ENCODE peak calls at places on chromosomes 1 and 21, in six cellular contexts. One of them, this sample, is unnamed.

GRCh38 chr1:40421694-40422384 is 28.4 kb upstream of the ZFP69B start:
- DNase-seq in endothelial cell of umbilical vein: no peak
- DNase-seq in WTC11: no peak
- DNase-seq in A549: no peak
- DNase-seq in GM12878: no peak
- DNase-seq in K562: no peak
- DNase-seq in this sample: no peak

GRCh38 chr1:114428083-114428754 is 82.8 kb downstream of the TRIM33 start:
- DNase-seq in endothelial cell of umbilical vein: peak
- DNase-seq in WTC11: no peak
- DNase-seq in A549: peak
- DNase-seq in GM12878: no peak
- DNase-seq in K562: no peak
- DNase-seq in this sample: no peak

GRCh38 chr21:35111531-35111930 is 62.4 kb upstream of the RUNX1 start:
- DNase-seq in endothelial cell of umbilical vein: no peak
- DNase-seq in WTC11: no peak
- DNase-seq in A549: no peak
- DNase-seq in GM12878: no peak
- DNase-seq in K562: no peak
- DNase-seq in this sample: no peak

GRCh38 chr1:22273686-22274681 is 131.1 kb upstream of the WNT4 start:
- DNase-seq in endothelial cell of umbilical vein: peak
- DNase-seq in WTC11: no peak
- DNase-seq in A549: no peak
- DNase-seq in GM12878: no peak
- DNase-seq in K562: no peak
- DNase-seq in this sample: no peak

GRCh38 chr21:28779914-28780313 is 212.8 kb downstream of the LTN1 start:
- DNase-seq in endothelial cell of umbilical vein: no peak
- DNase-seq in WTC11: no peak
- DNase-seq in A549: no peak
- DNase-seq in GM12878: no peak
- DNase-seq in K562: no peak
- DNase-seq in this sample: no peak

GRCh38 chr1:67634396-67634935 is 50.5 kb upstream of the GADD45A start:
- DNase-seq in endothelial cell of umbilical vein: no peak
- DNase-seq in WTC11: no peak
- DNase-seq in A549: no peak
- DNase-seq in GM12878: no peak
- DNase-seq in K562: no peak
- DNase-seq in this sample: no peak

GRCh38 chr1:43879414-43879813 is 54.2 kb upstream of the ARTN start:
- DNase-seq in endothelial cell of umbilical vein: no peak
- DNase-seq in WTC11: no peak
- DNase-seq in A549: no peak
- DNase-seq in GM12878: no peak
- DNase-seq in K562: no peak
- DNase-seq in this sample: no peak

GRCh38 chr1:183288583-183288982 is 102.5 kb downstream of the LAMC2 start:
- DNase-seq in endothelial cell of umbilical vein: no peak
- DNase-seq in WTC11: no peak
- DNase-seq in A549: no peak
- DNase-seq in GM12878: no peak
- DNase-seq in K562: no peak
- DNase-seq in this sample: no peak

GRCh38 chr1:87151500-87152421 is 176.9 kb upstream of the LMO4 start:
- DNase-seq in endothelial cell of umbilical vein: peak
- DNase-seq in WTC11: peak
- DNase-seq in A549: no peak
- DNase-seq in GM12878: peak
- DNase-seq in K562: peak
- DNase-seq in this sample: no peak

GRCh38 chr21:27192286-27192685 is 225.4 kb upstream of the ADAMTS5 start:
- DNase-seq in endothelial cell of umbilical vein: no peak
- DNase-seq in WTC11: no peak
- DNase-seq in A549: no peak
- DNase-seq in GM12878: no peak
- DNase-seq in K562: no peak
- DNase-seq in this sample: no peak

GRCh38 chr1:198162091-198162767 is 5.4 kb downstream of the NEK7 start:
- DNase-seq in endothelial cell of umbilical vein: no peak
- DNase-seq in WTC11: no peak
- DNase-seq in A549: no peak
- DNase-seq in GM12878: no peak
- DNase-seq in K562: no peak
- DNase-seq in this sample: no peak

GRCh38 chr1:58465825-58466617 is 80.5 kb downstream of the OMA1 start:
- DNase-seq in endothelial cell of umbilical vein: no peak
- DNase-seq in WTC11: no peak
- DNase-seq in A549: no peak
- DNase-seq in GM12878: no peak
- DNase-seq in K562: no peak
- DNase-seq in this sample: no peak

GRCh38 chr1:85366391-85366790 is 90.0 kb upstream of the BCL10 start:
- DNase-seq in endothelial cell of umbilical vein: peak
- DNase-seq in WTC11: no peak
- DNase-seq in A549: no peak
- DNase-seq in GM12878: no peak
- DNase-seq in K562: no peak
- DNase-seq in this sample: no peak

GRCh38 chr1:54289061-54289938 is 89.3 kb downstream of the MRPL37 start:
- DNase-seq in endothelial cell of umbilical vein: no peak
- DNase-seq in WTC11: no peak
- DNase-seq in A549: no peak
- DNase-seq in GM12878: no peak
- DNase-seq in K562: no peak
- DNase-seq in this sample: no peak

GRCh38 chr1:21736011-21736410 is 46.9 kb downstream of the USP48 start:
- DNase-seq in endothelial cell of umbilical vein: no peak
- DNase-seq in WTC11: no peak
- DNase-seq in A549: no peak
- DNase-seq in GM12878: no peak
- DNase-seq in K562: no peak
- DNase-seq in this sample: no peak

GRCh38 chr1:173255214-173255813 is 48.2 kb upstream of the TNFSF4 start:
- DNase-seq in endothelial cell of umbilical vein: peak
- DNase-seq in WTC11: peak
- DNase-seq in A549: peak
- DNase-seq in GM12878: peak
- DNase-seq in K562: peak
- DNase-seq in this sample: peak

GRCh38 chr1:228368801-228369607 is 37.6 kb downstream of the TRIM11 start:
- DNase-seq in endothelial cell of umbilical vein: no peak
- DNase-seq in WTC11: peak
- DNase-seq in A549: no peak
- DNase-seq in GM12878: no peak
- DNase-seq in K562: peak
- DNase-seq in this sample: no peak

GRCh38 chr1:20896824-20897223 is 109.7 kb upstream of the HP1BP3 start:
- DNase-seq in endothelial cell of umbilical vein: no peak
- DNase-seq in WTC11: no peak
- DNase-seq in A549: peak
- DNase-seq in GM12878: no peak
- DNase-seq in K562: no peak
- DNase-seq in this sample: no peak

GRCh38 chr1:161816201-161816600 is 50.1 kb downstream of the ATF6 start:
- DNase-seq in endothelial cell of umbilical vein: no peak
- DNase-seq in WTC11: no peak
- DNase-seq in A549: no peak
- DNase-seq in GM12878: no peak
- DNase-seq in K562: no peak
- DNase-seq in this sample: peak

GRCh38 chr1:20440785-20441200 is 45.2 kb downstream of the CAMK2N1 start:
- DNase-seq in endothelial cell of umbilical vein: peak
- DNase-seq in WTC11: peak
- DNase-seq in A549: peak
- DNase-seq in GM12878: no peak
- DNase-seq in K562: peak
- DNase-seq in this sample: peak

GRCh38 chr1:29698033-29698432 is 461.7 kb downstream of the PTPRU start:
- DNase-seq in endothelial cell of umbilical vein: no peak
- DNase-seq in WTC11: peak
- DNase-seq in A549: peak
- DNase-seq in GM12878: no peak
- DNase-seq in K562: peak
- DNase-seq in this sample: peak

DNA sequence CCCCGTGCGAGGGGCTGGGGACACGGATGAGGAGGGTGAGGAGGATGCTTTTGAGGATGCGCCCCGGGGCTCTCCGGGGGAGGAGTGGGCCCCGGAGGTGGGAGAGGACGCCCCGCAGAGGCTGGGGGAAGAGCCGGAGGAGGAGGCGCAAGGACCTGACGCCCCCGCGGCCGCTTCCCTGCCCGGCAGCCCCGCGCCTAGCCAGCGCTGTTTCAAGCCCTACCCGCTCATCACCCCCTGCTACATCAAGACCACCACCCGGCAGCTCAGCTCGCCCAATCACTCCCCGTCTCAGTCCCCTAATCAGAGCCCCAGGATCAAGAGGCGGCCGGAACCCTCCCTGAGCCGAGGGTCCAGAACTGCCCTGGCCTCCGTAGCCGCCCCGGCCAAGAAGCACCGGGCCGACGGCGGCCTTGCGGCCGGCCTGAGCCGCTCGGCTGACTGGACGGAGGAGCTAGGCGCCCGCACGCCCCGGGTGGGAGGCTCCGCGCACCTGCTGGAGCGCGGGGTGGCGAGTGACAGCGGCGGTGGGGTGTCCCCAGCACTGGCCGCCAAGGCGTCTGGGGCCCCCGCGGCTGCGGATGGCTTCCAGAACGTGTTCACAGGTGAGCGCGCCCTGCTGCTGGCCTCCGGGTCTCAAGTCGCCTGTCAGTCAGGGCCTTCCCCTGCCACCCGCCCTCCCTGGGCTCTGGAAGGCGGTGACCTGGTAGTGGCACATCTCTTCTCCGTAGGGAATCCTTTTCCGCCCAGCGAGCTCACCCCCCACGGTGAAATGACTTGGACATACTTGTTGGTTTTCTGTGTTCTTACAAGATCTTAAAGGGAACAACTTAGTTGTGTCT is 1.7 kb downstream of the FMN2 start:
- DNase-seq in endothelial cell of umbilical vein: no peak
- DNase-seq in WTC11: peak
- DNase-seq in A549: peak
- DNase-seq in GM12878: no peak
- DNase-seq in K562: no peak
- DNase-seq in this sample: peak
- TF ChIP-seq MAX in endothelial cell of umbilical vein: no peak
- TF ChIP-seq MAX in WTC11: no peak
- TF ChIP-seq MAX in A549: no peak
- TF ChIP-seq MAX in GM12878: no peak
- TF ChIP-seq MAX in K562: no peak
- TF ChIP-seq MAX in this sample: no peak

DNA sequence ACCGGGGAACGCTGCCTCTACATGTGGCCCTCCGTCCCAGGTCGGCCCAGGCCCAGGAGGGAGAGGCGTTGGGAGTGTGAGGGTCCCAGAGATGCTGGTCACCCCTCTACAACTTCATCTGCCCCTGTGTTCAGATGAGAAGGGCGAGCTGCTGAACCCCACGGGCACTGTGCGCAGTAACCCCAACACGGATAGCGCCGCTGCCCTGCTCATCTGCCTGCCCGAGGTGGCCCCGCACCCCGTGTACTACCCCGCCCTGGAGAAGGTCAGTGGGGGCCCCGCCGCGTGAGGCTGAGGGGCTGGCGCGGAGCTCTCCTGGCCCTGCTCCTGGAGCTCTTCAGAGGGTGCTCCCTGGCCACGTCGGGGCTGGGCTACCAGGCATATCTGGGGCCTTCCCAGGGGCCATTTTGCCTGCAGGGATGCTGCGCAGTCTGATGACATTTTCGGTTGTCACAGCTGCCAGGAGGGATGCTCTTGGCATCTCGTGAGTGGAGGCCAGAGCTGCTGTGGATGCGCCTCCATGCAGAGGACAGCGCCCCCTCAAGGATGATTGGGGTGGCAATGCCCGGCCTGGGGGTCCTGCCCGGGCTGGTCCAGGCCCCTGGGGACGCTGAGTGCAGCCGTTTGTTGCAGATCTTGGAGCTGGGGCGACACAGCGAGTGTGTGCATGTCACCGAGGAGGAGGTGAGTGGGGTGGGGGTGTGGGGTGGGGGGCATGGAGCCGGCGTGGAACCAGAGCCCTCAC is 68.6 kb downstream of the PIK3CD start:
- DNase-seq in endothelial cell of umbilical vein: no peak
- DNase-seq in WTC11: peak
- DNase-seq in A549: no peak
- DNase-seq in GM12878: no peak
- DNase-seq in K562: no peak
- DNase-seq in this sample: no peak
- TF ChIP-seq MAX in endothelial cell of umbilical vein: no peak
- TF ChIP-seq MAX in WTC11: no peak
- TF ChIP-seq MAX in A549: no peak
- TF ChIP-seq MAX in GM12878: no peak
- TF ChIP-seq MAX in K562: no peak
- TF ChIP-seq MAX in this sample: no peak

GRCh38 chr1:30747028-30748008 is 10.3 kb downstream of the LAPTM5 start:
- DNase-seq in endothelial cell of umbilical vein: no peak
- DNase-seq in WTC11: no peak
- DNase-seq in A549: no peak
- DNase-seq in GM12878: no peak
- DNase-seq in K562: no peak
- DNase-seq in this sample: no peak

GRCh38 chr1:30744060-30744756 is 13.4 kb downstream of the LAPTM5 start:
- DNase-seq in endothelial cell of umbilical vein: no peak
- DNase-seq in WTC11: no peak
- DNase-seq in A549: no peak
- DNase-seq in GM12878: no peak
- DNase-seq in K562: no peak
- DNase-seq in this sample: no peak

GRCh38 chr1:30745156-30745833 is 12.3 kb downstream of the LAPTM5 start:
- DNase-seq in endothelial cell of umbilical vein: no peak
- DNase-seq in WTC11: no peak
- DNase-seq in A549: no peak
- DNase-seq in GM12878: no peak
- DNase-seq in K562: no peak
- DNase-seq in this sample: no peak

GRCh38 chr1:30746212-30747027 is 11.2 kb downstream of the LAPTM5 start:
- DNase-seq in endothelial cell of umbilical vein: no peak
- DNase-seq in WTC11: no peak
- DNase-seq in A549: no peak
- DNase-seq in GM12878: no peak
- DNase-seq in K562: no peak
- DNase-seq in this sample: no peak

DNA sequence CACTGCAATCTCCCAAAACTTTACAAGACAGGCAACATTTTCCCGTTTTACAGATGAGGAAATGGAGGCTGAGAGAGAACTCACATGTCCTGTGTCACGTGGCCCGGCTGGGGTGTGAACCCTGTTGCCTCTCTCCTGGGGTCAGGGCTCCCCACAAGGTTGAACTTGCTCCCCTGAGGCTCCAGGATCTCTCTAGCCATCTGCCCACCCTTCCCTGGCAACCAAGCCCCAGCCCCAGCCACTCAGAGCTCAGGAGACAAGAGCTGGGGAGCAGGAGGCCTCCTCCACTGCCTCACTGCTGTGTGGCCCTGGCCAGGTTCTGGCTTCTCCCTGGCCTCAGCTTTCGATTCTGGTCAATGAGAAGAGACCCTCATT is 11.8 kb downstream of the LAPTM5 start:
- DNase-seq in endothelial cell of umbilical vein: no peak
- DNase-seq in WTC11: no peak
- DNase-seq in A549: no peak
- DNase-seq in GM12878: no peak
- DNase-seq in K562: no peak
- DNase-seq in this sample: no peak
- TF ChIP-seq MAX in endothelial cell of umbilical vein: no peak
- TF ChIP-seq MAX in WTC11: no peak
- TF ChIP-seq MAX in A549: no peak
- TF ChIP-seq MAX in GM12878: no peak
- TF ChIP-seq MAX in K562: no peak
- TF ChIP-seq MAX in this sample: no peak

GRCh38 chr1:53122194-53122846 is 20.1 kb downstream of the SLC1A7 start:
- DNase-seq in endothelial cell of umbilical vein: no peak
- DNase-seq in WTC11: no peak
- DNase-seq in A549: no peak
- DNase-seq in GM12878: no peak
- DNase-seq in K562: no peak
- DNase-seq in this sample: peak
- TF ChIP-seq MAX in endothelial cell of umbilical vein: no peak
- TF ChIP-seq MAX in WTC11: no peak
- TF ChIP-seq MAX in A549: no peak
- TF ChIP-seq MAX in GM12878: no peak
- TF ChIP-seq MAX in K562: no peak
- TF ChIP-seq MAX in this sample: no peak